ENCODE peak calls at places on chromosomes 1 and 21, in four cellular contexts. One of them, this sample, is unnamed.

GRCh38 chr1:229942508-229942907 is 124.5 kb upstream of the GALNT2 start:
- DNase-seq in MM.1S: no peak
- DNase-seq in heart right ventricle: peak
- DNase-seq in tibial nerve: no peak
- DNase-seq in this sample: no peak

GRCh38 chr1:66335859-66336640 is 197.9 kb upstream of the SGIP1 start:
- DNase-seq in MM.1S: peak
- DNase-seq in tibial nerve: peak
- DNase-seq in heart right ventricle: peak
- DNase-seq in this sample: no peak

GRCh38 chr1:221868894-221869293 is 127.0 kb upstream of the DUSP10 start:
- DNase-seq in MM.1S: no peak
- DNase-seq in tibial nerve: no peak
- DNase-seq in heart right ventricle: no peak
- DNase-seq in this sample: no peak

GRCh38 chr1:72186733-72187307 is 95.5 kb downstream of the NEGR1 start:
- DNase-seq in heart right ventricle: no peak
- DNase-seq in tibial nerve: no peak
- DNase-seq in MM.1S: peak
- DNase-seq in this sample: no peak

GRCh38 chr1:227065311-227065710 is 125.2 kb downstream of the COQ8A start:
- DNase-seq in heart right ventricle: no peak
- DNase-seq in tibial nerve: no peak
- DNase-seq in MM.1S: no peak
- DNase-seq in this sample: no peak

GRCh38 chr1:208243851-208244583 is at the start of gene PLXNA2:
- DNase-seq in tibial nerve: peak
- DNase-seq in heart right ventricle: peak
- DNase-seq in MM.1S: peak
- DNase-seq in this sample: peak

GRCh38 chr1:24409535-24409934 is 4.0 kb downstream of the STPG1 start:
- DNase-seq in MM.1S: no peak
- DNase-seq in tibial nerve: no peak
- DNase-seq in heart right ventricle: no peak
- DNase-seq in this sample: no peak

GRCh38 chr1:151047591-151047924 is at the start of gene C1orf56:
- DNase-seq in heart right ventricle: peak
- DNase-seq in tibial nerve: peak
- DNase-seq in MM.1S: peak
- DNase-seq in this sample: peak

GRCh38 chr1:34746101-34746500 is 8.7 kb upstream of the GJB5 start:
- DNase-seq in tibial nerve: no peak
- DNase-seq in heart right ventricle: no peak
- DNase-seq in MM.1S: no peak
- DNase-seq in this sample: no peak

GRCh38 chr1:86069757-86070145 is 86.8 kb downstream of the COL24A1 start:
- DNase-seq in heart right ventricle: no peak
- DNase-seq in tibial nerve: no peak
- DNase-seq in MM.1S: no peak
- DNase-seq in this sample: no peak

GRCh38 chr1:93601686-93602085 is 80.0 kb downstream of the BCAR3 start:
- DNase-seq in heart right ventricle: no peak
- DNase-seq in tibial nerve: no peak
- DNase-seq in MM.1S: no peak
- DNase-seq in this sample: no peak

GRCh38 chr21:46021978-46022544 is 40.5 kb downstream of the COL6A1 start:
- DNase-seq in tibial nerve: peak
- DNase-seq in heart right ventricle: no peak
- DNase-seq in MM.1S: no peak
- DNase-seq in this sample: no peak

GRCh38 chr1:169457443-169457842 is 28.3 kb downstream of the SLC19A2 start:
- DNase-seq in tibial nerve: no peak
- DNase-seq in MM.1S: no peak
- DNase-seq in heart right ventricle: no peak
- DNase-seq in this sample: no peak

GRCh38 chr1:226051356-226051755 is 11.2 kb upstream of the H3-3A start:
- DNase-seq in MM.1S: no peak
- DNase-seq in heart right ventricle: no peak
- DNase-seq in tibial nerve: no peak
- DNase-seq in this sample: no peak

GRCh38 chr1:153401461-153401860 is 10.6 kb upstream of the S100A8 start:
- DNase-seq in heart right ventricle: no peak
- DNase-seq in MM.1S: no peak
- DNase-seq in tibial nerve: no peak
- DNase-seq in this sample: no peak

GRCh38 chr1:203520315-203520714 is 26.4 kb downstream of the OPTC start:
- DNase-seq in MM.1S: no peak
- DNase-seq in heart right ventricle: no peak
- DNase-seq in tibial nerve: no peak
- DNase-seq in this sample: no peak

GRCh38 chr1:161726631-161727342 is 5.4 kb downstream of the FCRLB start:
- DNase-seq in MM.1S: peak
- DNase-seq in heart right ventricle: peak
- DNase-seq in tibial nerve: peak
- DNase-seq in this sample: peak

GRCh38 chr1:30912203-30912602 is 3.6 kb upstream of the SDC3 start:
- DNase-seq in heart right ventricle: no peak
- DNase-seq in tibial nerve: no peak
- DNase-seq in MM.1S: no peak
- DNase-seq in this sample: no peak

GRCh38 chr21:40905251-40905650 is 58.3 kb upstream of the DSCAM start:
- DNase-seq in tibial nerve: no peak
- DNase-seq in MM.1S: no peak
- DNase-seq in heart right ventricle: no peak
- DNase-seq in this sample: no peak

GRCh38 chr21:38311765-38312164 is 55.0 kb downstream of the KCNJ15 start:
- DNase-seq in tibial nerve: no peak
- DNase-seq in MM.1S: no peak
- DNase-seq in heart right ventricle: no peak
- DNase-seq in this sample: no peak

GRCh38 chr1:156414440-156415064 is 45.5 kb downstream of the RHBG start:
- DNase-seq in MM.1S: no peak
- DNase-seq in tibial nerve: no peak
- DNase-seq in heart right ventricle: no peak
- DNase-seq in this sample: peak

GRCh38 chr1:15168479-15168878 is 14.9 kb downstream of the TMEM51 start:
- DNase-seq in heart right ventricle: no peak
- DNase-seq in MM.1S: no peak
- DNase-seq in tibial nerve: no peak
- DNase-seq in this sample: no peak

GRCh38 chr21:30600787-30601186 is at the start of gene KRTAP22-1:
- DNase-seq in tibial nerve: no peak
- DNase-seq in heart right ventricle: no peak
- DNase-seq in MM.1S: no peak
- DNase-seq in this sample: no peak

GRCh38 chr1:11198851-11199628 is 9.9 kb downstream of the ANGPTL7 start:
- DNase-seq in MM.1S: no peak
- DNase-seq in heart right ventricle: no peak
- DNase-seq in tibial nerve: no peak
- DNase-seq in this sample: no peak

GRCh38 chr1:53266038-53266437 is 27.7 kb upstream of the MAGOH start:
- DNase-seq in tibial nerve: no peak
- DNase-seq in heart right ventricle: no peak
- DNase-seq in MM.1S: no peak
- DNase-seq in this sample: no peak

GRCh38 chr1:17919525-17920439 is 164.6 kb downstream of the ACTL8 start:
- DNase-seq in heart right ventricle: no peak
- DNase-seq in tibial nerve: no peak
- DNase-seq in MM.1S: peak
- DNase-seq in this sample: peak

GRCh38 chr1:175887521-175887920 is 144.1 kb upstream of the TNR start:
- DNase-seq in tibial nerve: no peak
- DNase-seq in heart right ventricle: no peak
- DNase-seq in MM.1S: no peak
- DNase-seq in this sample: no peak

GRCh38 chr1:85359874-85360708 is 83.7 kb upstream of the BCL10 start:
- DNase-seq in tibial nerve: no peak
- DNase-seq in MM.1S: no peak
- DNase-seq in heart right ventricle: no peak
- DNase-seq in this sample: no peak

GRCh38 chr1:41358152-41358937 is 2.9 kb upstream of the FOXO6 start:
- DNase-seq in heart right ventricle: peak
- DNase-seq in MM.1S: no peak
- DNase-seq in tibial nerve: no peak
- DNase-seq in this sample: no peak

GRCh38 chr1:67645495-67646144 is 39.4 kb upstream of the GADD45A start:
- DNase-seq in MM.1S: no peak
- DNase-seq in tibial nerve: peak
- DNase-seq in heart right ventricle: peak
- DNase-seq in this sample: no peak

GRCh38 chr1:116852910-116853309 is 56.8 kb upstream of the PTGFRN start:
- DNase-seq in tibial nerve: no peak
- DNase-seq in heart right ventricle: no peak
- DNase-seq in MM.1S: no peak
- DNase-seq in this sample: no peak

DNA sequence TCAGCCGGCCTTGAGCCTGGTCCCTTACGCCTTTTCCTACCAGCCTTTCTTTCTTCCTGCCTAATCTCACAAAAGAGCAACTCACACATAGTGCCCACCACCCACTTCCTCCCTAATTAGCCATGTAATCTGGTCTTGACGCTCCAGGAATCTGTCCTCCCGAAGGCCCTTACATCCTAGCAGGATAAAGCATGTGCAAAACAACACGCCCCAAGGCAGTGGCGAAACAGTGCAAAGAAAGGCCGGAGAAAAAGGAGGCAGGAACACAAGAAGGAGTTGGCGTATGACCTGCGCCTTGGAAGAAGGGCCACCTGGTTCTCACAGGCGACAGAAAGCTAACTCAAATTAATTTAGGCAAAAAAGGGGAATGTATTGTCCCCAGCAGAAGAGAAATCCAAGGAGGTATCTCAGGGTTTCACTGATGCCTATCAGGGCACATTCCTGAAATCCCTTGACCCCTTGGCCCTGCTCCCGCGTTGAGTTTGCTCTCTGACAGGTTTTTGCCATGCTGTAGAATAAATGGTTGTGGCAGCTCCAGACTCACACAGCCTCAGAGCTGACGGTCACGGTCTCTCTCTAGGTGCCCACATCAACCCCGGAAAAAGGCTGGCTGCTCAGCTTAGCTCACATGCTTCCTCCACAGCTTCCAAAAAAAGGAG is 78.9 kb downstream of the ZNF281 start:
- DNase-seq in MM.1S: no peak
- DNase-seq in tibial nerve: no peak
- DNase-seq in heart right ventricle: no peak
- DNase-seq in this sample: no peak
- TF ChIP-seq CTCF in MM.1S: no peak
- TF ChIP-seq CTCF in tibial nerve: no peak
- TF ChIP-seq CTCF in heart right ventricle: no peak
- TF ChIP-seq CTCF in this sample: no peak

GRCh38 chr1:214331827-214332423 is 51.0 kb downstream of the SMYD2 start:
- DNase-seq in MM.1S: peak
- DNase-seq in heart right ventricle: no peak
- DNase-seq in tibial nerve: peak
- DNase-seq in this sample: no peak
- TF ChIP-seq CTCF in MM.1S: peak
- TF ChIP-seq CTCF in heart right ventricle: peak
- TF ChIP-seq CTCF in tibial nerve: peak
- TF ChIP-seq CTCF in this sample: peak

DNA sequence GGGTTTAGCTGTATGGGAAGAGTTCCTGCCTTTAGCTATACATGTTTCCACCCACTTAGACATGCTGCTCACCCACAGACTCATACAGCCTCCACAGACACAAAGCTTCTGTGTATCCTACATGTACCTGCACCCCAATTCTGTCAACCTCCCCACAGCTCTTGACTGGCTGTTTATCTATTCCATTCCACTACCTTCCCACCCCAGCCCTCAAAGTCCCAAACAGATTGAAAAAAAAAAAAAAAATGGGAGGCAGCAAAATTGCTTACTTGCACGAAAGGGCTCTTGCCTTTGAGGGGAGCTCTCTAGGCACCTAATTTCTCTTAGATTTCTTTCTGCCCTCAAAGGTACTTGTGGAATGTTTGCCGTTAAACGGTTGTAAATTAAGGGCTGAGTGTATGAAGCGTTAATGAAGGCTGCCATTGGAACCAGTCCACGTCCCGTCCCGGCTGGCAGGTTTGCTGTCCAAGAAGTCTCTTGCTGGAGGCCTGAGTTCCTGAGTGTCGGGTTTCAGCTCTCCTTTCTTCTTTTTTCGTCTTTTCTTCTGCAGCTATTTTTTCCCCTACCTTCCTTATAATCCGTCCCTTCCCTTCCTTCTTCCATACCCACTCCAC is 43.6 kb downstream of the PBX1 start:
- DNase-seq in heart right ventricle: peak
- DNase-seq in tibial nerve: no peak
- DNase-seq in MM.1S: peak
- DNase-seq in this sample: no peak
- TF ChIP-seq CTCF in heart right ventricle: no peak
- TF ChIP-seq CTCF in tibial nerve: no peak
- TF ChIP-seq CTCF in MM.1S: peak
- TF ChIP-seq CTCF in this sample: no peak

DNA sequence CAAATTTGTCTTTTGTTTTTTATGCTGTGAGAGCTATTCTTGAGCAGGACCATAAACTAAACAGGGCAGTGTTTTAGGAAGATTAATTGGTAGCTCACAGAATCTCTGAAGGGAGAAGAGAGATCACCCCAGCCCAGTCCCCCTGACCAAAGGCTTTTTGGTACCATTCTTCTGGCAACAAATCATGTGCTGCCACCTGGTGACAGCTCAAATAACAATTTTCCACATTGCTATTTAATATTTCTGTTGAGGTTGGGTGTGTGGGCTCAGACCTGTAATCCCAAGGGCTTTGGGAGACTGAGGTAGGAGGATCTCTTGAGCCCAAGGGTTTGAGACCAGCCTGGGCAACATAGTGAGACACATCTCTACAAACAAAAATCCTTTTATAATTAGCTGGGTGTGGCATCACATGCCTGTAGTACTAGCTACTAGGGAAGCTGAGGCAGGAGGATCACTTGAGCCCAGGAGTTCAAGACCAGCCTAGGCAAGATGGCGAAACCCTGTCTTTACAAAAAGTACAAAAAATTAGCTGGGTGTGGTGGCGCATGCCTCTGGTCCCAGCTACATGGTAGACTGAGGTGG is 2.2 kb upstream of the TESK2 start:
- DNase-seq in MM.1S: peak
- DNase-seq in heart right ventricle: peak
- DNase-seq in tibial nerve: peak
- DNase-seq in this sample: no peak
- TF ChIP-seq CTCF in MM.1S: peak
- TF ChIP-seq CTCF in heart right ventricle: peak
- TF ChIP-seq CTCF in tibial nerve: peak
- TF ChIP-seq CTCF in this sample: peak

GRCh38 chr1:206117151-206117948 is at the start of gene AVPR1B:
- DNase-seq in MM.1S: peak
- DNase-seq in tibial nerve: no peak
- DNase-seq in heart right ventricle: peak
- DNase-seq in this sample: peak
- TF ChIP-seq CTCF in MM.1S: peak
- TF ChIP-seq CTCF in tibial nerve: no peak
- TF ChIP-seq CTCF in heart right ventricle: no peak
- TF ChIP-seq CTCF in this sample: peak